ENCODE peak calls at places on chromosome 3, in eight cellular contexts. H, E, Z, T, U, N, R and M are unnamed samples.

GRCh38 chr3:4995500-4996053 is 16.3 kb downstream of the BHLHE40 start:
- DNase-seq in H (no peak), E (peak; percentile 33), Z (no peak), T (no peak), U (no peak), N (no peak), R (no peak), M (no peak)

GRCh38 chr3:14949126-14949525 is 1.7 kb downstream of the NR2C2 start:
- DNase-seq in H (no peak), E (no peak), Z (no peak), T (no peak), U (no peak), N (no peak), R (no peak), M (no peak)

GRCh38 chr3:69408989-69409388 is 23.1 kb upstream of the FRMD4B start:
- DNase-seq in H (peak; percentile 21), E (no peak), Z (no peak), T (no peak), U (no peak), N (no peak), R (peak; percentile 17), M (no peak)

GRCh38 chr3:194246709-194247349 is 104.3 kb downstream of the CPN2 start:
- DNase-seq in H (no peak), E (no peak), Z (no peak), T (no peak), U (no peak), N (no peak), R (no peak), M (no peak)

GRCh38 chr3:32630266-32630665 is 54.7 kb upstream of the CNOT10 start:
- DNase-seq in H (no peak), E (no peak), Z (no peak), T (peak; percentile 38), U (no peak), N (no peak), R (no peak), M (no peak)

GRCh38 chr3:30186741-30187219 is 419.6 kb upstream of the TGFBR2 start:
- DNase-seq in H (no peak), E (no peak), Z (no peak), T (no peak), U (no peak), N (no peak), R (peak; percentile 13), M (no peak)

GRCh38 chr3:142622447-142622846 is 26.3 kb downstream of the PLS1 start:
- DNase-seq in H (no peak), E (no peak), Z (no peak), T (no peak), U (no peak), N (no peak), R (no peak), M (no peak)

GRCh38 chr3:79467721-79468120 is 300.1 kb downstream of the ROBO1 start:
- DNase-seq in H (no peak), E (no peak), Z (no peak), T (no peak), U (no peak), N (no peak), R (no peak), M (no peak)

GRCh38 chr3:133167340-133168024 is 129.3 kb downstream of the TMEM108 start:
- DNase-seq in H (no peak), E (no peak), Z (no peak), T (no peak), U (no peak), N (no peak), R (no peak), M (no peak)

GRCh38 chr3:40267940-40268707 is 41.4 kb upstream of the EIF1B start:
- DNase-seq in H (no peak), E (no peak), Z (no peak), T (no peak), U (no peak), N (no peak), R (no peak), M (no peak)

GRCh38 chr3:165526367-165526766 is 310.9 kb downstream of the BCHE start:
- DNase-seq in H (no peak), E (no peak), Z (no peak), T (no peak), U (no peak), N (no peak), R (no peak), M (no peak)

GRCh38 chr3:154229217-154229590 is 95.1 kb downstream of the DHX36 start:
- DNase-seq in H (no peak), E (no peak), Z (no peak), T (no peak), U (no peak), N (no peak), R (no peak), M (no peak)

GRCh38 chr3:126683506-126683905 is 20.5 kb upstream of the CHCHD6 start:
- DNase-seq in H (no peak), E (no peak), Z (no peak), T (no peak), U (peak; percentile 10), N (no peak), R (no peak), M (no peak)

GRCh38 chr3:4898454-4899313 is 80.6 kb upstream of the BHLHE40 start:
- DNase-seq in H (no peak), E (peak; percentile 57), Z (peak; percentile 50), T (no peak), U (no peak), N (no peak), R (no peak), M (no peak)

GRCh38 chr3:167032267-167032876 is 347.7 kb downstream of the ZBBX start:
- DNase-seq in H (peak; percentile 32), E (no peak), Z (no peak), T (peak; percentile 14), U (no peak), N (no peak), R (peak; percentile 35), M (no peak)

GRCh38 chr3:197960694-197961581 is 921 bp downstream of the LMLN start:
- DNase-seq in H (no peak), E (peak; percentile 61), Z (no peak), T (no peak), U (peak; percentile 42), N (no peak), R (no peak), M (no peak)

GRCh38 chr3:17937081-17937480 is 194.7 kb upstream of the TBC1D5 start:
- DNase-seq in H (no peak), E (no peak), Z (no peak), T (no peak), U (no peak), N (no peak), R (no peak), M (no peak)

GRCh38 chr3:157982359-157982758 is 123.9 kb downstream of the SHOX2 start:
- DNase-seq in H (no peak), E (no peak), Z (no peak), T (no peak), U (no peak), N (no peak), R (no peak), M (no peak)

GRCh38 chr3:30311781-30312180 is 294.6 kb upstream of the TGFBR2 start:
- DNase-seq in H (no peak), E (no peak), Z (no peak), T (no peak), U (no peak), N (no peak), R (no peak), M (no peak)

GRCh38 chr3:164550857-164551256 is 527.4 kb downstream of the SI start:
- DNase-seq in H (no peak), E (no peak), Z (no peak), T (no peak), U (no peak), N (no peak), R (no peak), M (no peak)

GRCh38 chr3:170724599-170724998 is 138.7 kb upstream of the SLC7A14 start:
- DNase-seq in H (no peak), E (no peak), Z (no peak), T (no peak), U (no peak), N (no peak), R (no peak), M (no peak)

GRCh38 chr3:4633078-4634004 is 140.2 kb downstream of the ITPR1 start:
- DNase-seq in H (peak; percentile 61), E (no peak), Z (peak; percentile 62), T (peak; percentile 60), U (no peak), N (no peak), R (peak; percentile 68), M (no peak)

GRCh38 chr3:126005951-126006350 is 37.0 kb downstream of the ROPN1B start:
- DNase-seq in H (no peak), E (no peak), Z (peak; percentile 4), T (no peak), U (no peak), N (no peak), R (no peak), M (no peak)

GRCh38 chr3:72969766-72970165 is 26.8 kb upstream of the PPP4R2 start:
- DNase-seq in H (no peak), E (no peak), Z (no peak), T (no peak), U (no peak), N (no peak), R (no peak), M (no peak)

GRCh38 chr3:127108796-127109195 is 84.1 kb upstream of the PRR23E start:
- DNase-seq in H (no peak), E (no peak), Z (no peak), T (no peak), U (no peak), N (no peak), R (no peak), M (no peak)

GRCh38 chr3:183906234-183906921 is 21.7 kb upstream of the PARL start:
- DNase-seq in H (no peak), E (no peak), Z (no peak), T (no peak), U (no peak), N (no peak), R (no peak), M (no peak)

GRCh38 chr3:120350431-120350941 is 1.3 kb upstream of the LRRC58 start:
- DNase-seq in H (peak; percentile 24), E (no peak), Z (no peak), T (peak; percentile 58), U (no peak), N (no peak), R (peak; percentile 28), M (no peak)

GRCh38 chr3:3776607-3777006 is 22.6 kb upstream of the LRRN1 start:
- DNase-seq in H (no peak), E (no peak), Z (no peak), T (no peak), U (no peak), N (no peak), R (no peak), M (no peak)

GRCh38 chr3:171374661-171375285 is 85.4 kb downstream of the TNIK start:
- DNase-seq in H (no peak), E (no peak), Z (no peak), T (no peak), U (no peak), N (no peak), R (no peak), M (no peak)

GRCh38 chr3:150275946-150276345 is 132.2 kb upstream of the TSC22D2 start:
- DNase-seq in H (no peak), E (no peak), Z (no peak), T (no peak), U (no peak), N (no peak), R (no peak), M (no peak)

GRCh38 chr3:183122257-183122932 is 23.1 kb upstream of the MCCC1 start:
- DNase-seq in H (peak; percentile 70), E (no peak), Z (peak; percentile 62), T (peak; percentile 55), U (no peak), N (no peak), R (peak; percentile 62), M (no peak)

GRCh38 chr3:13011369-13012227 is 61.6 kb downstream of the IQSEC1 start:
- DNase-seq in H (no peak), E (peak; percentile 96), Z (peak; percentile 85), T (no peak), U (peak; percentile 61), N (peak; percentile 70), R (no peak), M (no peak)